ENCODE peak calls at places on chromosomes 13 and 19, in six cellular contexts. H is stimulated activated CD4-positive, alpha-beta T cell treated with anti-CD3 and anti-CD28 coated beads, Interleukin-4, amount 100 ng/mL, for 4 hours; Z is foreskin fibroblast; T is Calu3; U is CD14-positive monocyte; R is T-helper 22 cell. K is an unnamed sample.

GRCh38 chr19:49823472-49823871 is 5.4 kb downstream of the MED25 start:
- DNase-seq in H (no peak), Z (no peak), T (no peak), U (no peak), R (no peak), K (no peak)

GRCh38 chr13:41916173-41916954 is 44.5 kb downstream of the VWA8 start:
- DNase-seq in H (no peak), Z (peak; percentile 71), T (no peak), U (no peak), R (no peak), K (no peak)

GRCh38 chr19:10760268-10760944 is 42.5 kb downstream of the DNM2 start:
- DNase-seq in H (peak; percentile 24), Z (peak; percentile 37), T (no peak), U (no peak), R (peak; percentile 45), K (peak; percentile 40)

GRCh38 chr13:40464991-40465390 is 201.4 kb downstream of the FOXO1 start:
- DNase-seq in H (no peak), Z (no peak), T (no peak), U (no peak), R (no peak), K (no peak)

GRCh38 chr13:20227730-20228129 is 4.4 kb downstream of the GJB6 start:
- DNase-seq in H (no peak), Z (no peak), T (no peak), U (no peak), R (no peak), K (no peak)

GRCh38 chr19:55638864-55639359 is 1.9 kb upstream of the ZNF580 start:
- DNase-seq in H (no peak), Z (no peak), T (peak; percentile 60), U (no peak), R (peak; percentile 38), K (no peak)

GRCh38 chr13:23695711-23696512 is 125.7 kb downstream of the TNFRSF19 start:
- DNase-seq in H (peak; percentile 46), Z (no peak), T (no peak), U (peak; percentile 48), R (peak; percentile 12), K (no peak)

GRCh38 chr13:48906200-48906599 is 69.5 kb upstream of the FNDC3A start:
- DNase-seq in H (no peak), Z (no peak), T (peak; percentile 24), U (no peak), R (no peak), K (no peak)

GRCh38 chr13:101127741-101128353 is 288.5 kb downstream of the NALCN start:
- DNase-seq in H (no peak), Z (no peak), T (no peak), U (no peak), R (no peak), K (peak; percentile 42)

GRCh38 chr13:110129076-110129475 is 177.9 kb downstream of the COL4A1 start:
- DNase-seq in H (no peak), Z (no peak), T (no peak), U (no peak), R (no peak), K (no peak)

K was measured in trophoblast cell.